ENCODE peak calls at places on chromosomes 11 and 22, in four cellular contexts. M, V, B and Y are unnamed samples.

GRCh38 chr11:64186205-64187165 is 514 bp downstream of the STIP1 start:
- DNase-seq in V (no peak), B (no peak), M (no peak), Y (peak; percentile 39)

GRCh38 chr11:959608-960007 is 33.9 kb downstream of the AP2A2 start:
- DNase-seq in V (no peak), M (peak; percentile 63), B (no peak), Y (no peak)

GRCh38 chr22:43554694-43555365 is 143.0 kb downstream of the MPPED1 start:
- DNase-seq in B (no peak), V (no peak), M (no peak), Y (no peak)

GRCh38 chr11:48002565-48002964 is 22.2 kb downstream of the PTPRJ start:
- DNase-seq in B (no peak), M (no peak), V (no peak), Y (no peak)

GRCh38 chr11:69643646-69644045 is 2.7 kb downstream of the CCND1 start:
- DNase-seq in M (no peak), V (no peak), B (no peak), Y (no peak)

GRCh38 chr11:61587541-61587941 is 6.7 kb upstream of the SYT7 start:
- DNase-seq in M (no peak), B (peak; percentile 41), V (no peak), Y (no peak)

GRCh38 chr11:26621147-26621546 is 49.1 kb upstream of the MUC15 start:
- DNase-seq in B (no peak), M (no peak), V (no peak), Y (no peak)

GRCh38 chr11:117927926-117928325 is 1.3 kb downstream of the TMPRSS13 start:
- DNase-seq in V (no peak), B (no peak), M (no peak), Y (no peak)

GRCh38 chr11:66221726-66222236 is 46.7 kb upstream of the RAB1B start:
- DNase-seq in V (no peak), M (no peak), B (no peak), Y (no peak)

GRCh38 chr11:111846640-111847039 is 24.7 kb downstream of the ALG9 start:
- DNase-seq in B (no peak), M (no peak), V (no peak), Y (peak; percentile 55)

GRCh38 chr11:6557761-6558674 is 45.4 kb downstream of the RRP8 start:
- DNase-seq in B (no peak), M (no peak), V (no peak), Y (no peak)

GRCh38 chr11:62652156-62653006 is 721 bp downstream of the INTS5 start:
- DNase-seq in M (no peak), B (no peak), V (no peak), Y (no peak)

GRCh38 chr22:32423664-32424063 is 11.6 kb upstream of the RTCB start:
- DNase-seq in B (no peak), V (no peak), M (no peak), Y (no peak)

GRCh38 chr22:36860821-36861659 is at the start of gene NCF4:
- DNase-seq in M (no peak), V (no peak), B (no peak), Y (no peak)

GRCh38 chr11:61473370-61474025 is 35.1 kb upstream of the LRRC10B start:
- DNase-seq in B (no peak), M (no peak), V (no peak), Y (no peak)

GRCh38 chr11:12236744-12237101 is 126.3 kb downstream of the MICAL2 start:
- DNase-seq in M (no peak), B (no peak), V (no peak), Y (no peak)

GRCh38 chr11:129861702-129862107 is 33.7 kb downstream of the NFRKB start:
- DNase-seq in B (no peak), V (peak; percentile 51), M (peak; percentile 93), Y (peak; percentile 89)

GRCh38 chr22:38937541-38937940 is 19.9 kb upstream of the APOBEC3A start:
- DNase-seq in B (no peak), V (no peak), M (no peak), Y (no peak)

GRCh38 chr11:90908074-90908473 is 685.2 kb upstream of the CHORDC1 start:
- DNase-seq in M (no peak), V (no peak), B (no peak), Y (peak; percentile 5)

GRCh38 chr22:23054531-23055257 is 15.6 kb upstream of the GNAZ start:
- DNase-seq in V (no peak), M (no peak), B (no peak), Y (no peak)

GRCh38 chr22:28341001-28341400 is 338.6 kb downstream of the TTC28 start:
- DNase-seq in V (no peak), B (no peak), M (no peak), Y (peak; percentile 64)

GRCh38 chr11:94882931-94883330 is 90.4 kb downstream of the CWC15 start:
- DNase-seq in B (no peak), V (no peak), M (no peak), Y (no peak)

GRCh38 chr11:68028802-68029475 is 1.5 kb upstream of the NDUFS8 start:
- DNase-seq in M (no peak), V (no peak), B (no peak), Y (no peak)

GRCh38 chr11:70242885-70243284 is 27.6 kb upstream of the PPFIA1 start:
- DNase-seq in B (no peak), M (no peak), V (no peak), Y (no peak)

GRCh38 chr22:46355369-46355995 is 20.0 kb downstream of the TRMU start:
- DNase-seq in B (peak; percentile 66), M (peak; percentile 37), V (no peak), Y (peak; percentile 42)

GRCh38 chr11:464316-464715 is 14.2 kb downstream of the PTDSS2 start:
- DNase-seq in V (no peak), M (no peak), B (no peak), Y (no peak)

GRCh38 chr11:32056445-32056844 is 34.4 kb upstream of the RCN1 start:
- DNase-seq in B (no peak), V (no peak), M (no peak), Y (no peak)

GRCh38 chr11:10454902-10455631 is at the start of gene AMPD3:
- DNase-seq in M (peak; percentile 65), B (peak; percentile 65), V (no peak), Y (no peak)

GRCh38 chr11:72209101-72209500 is 7.5 kb upstream of the FOLR2 start:
- DNase-seq in V (no peak), B (no peak), M (no peak), Y (no peak)

GRCh38 chr22:50308597-50308935 is 1.1 kb upstream of the PLXNB2 start:
- DNase-seq in M (peak; percentile 59), B (peak; percentile 54), V (no peak), Y (no peak)

GRCh38 chr11:4187055-4187988 is 92.7 kb downstream of the RRM1 start:
- DNase-seq in B (peak; percentile 88), V (peak; percentile 60), M (peak; percentile 39), Y (peak; percentile 83)

GRCh38 chr11:44244649-44245308 is 65.2 kb downstream of the ALX4 start:
- DNase-seq in B (no peak), M (no peak), V (no peak), Y (peak; percentile 28)

GRCh38 chr11:44247508-44247907 is 62.4 kb downstream of the ALX4 start:
- DNase-seq in V (no peak), B (no peak), M (no peak), Y (no peak)

GRCh38 chr11:44248109-44248508 is 61.8 kb downstream of the ALX4 start:
- DNase-seq in M (no peak), B (no peak), V (no peak), Y (no peak)

GRCh38 chr11:44243633-44244343 is 66.2 kb downstream of the ALX4 start:
- DNase-seq in M (peak; percentile 77), V (peak; percentile 56), B (no peak), Y (peak; percentile 7)

DNA sequence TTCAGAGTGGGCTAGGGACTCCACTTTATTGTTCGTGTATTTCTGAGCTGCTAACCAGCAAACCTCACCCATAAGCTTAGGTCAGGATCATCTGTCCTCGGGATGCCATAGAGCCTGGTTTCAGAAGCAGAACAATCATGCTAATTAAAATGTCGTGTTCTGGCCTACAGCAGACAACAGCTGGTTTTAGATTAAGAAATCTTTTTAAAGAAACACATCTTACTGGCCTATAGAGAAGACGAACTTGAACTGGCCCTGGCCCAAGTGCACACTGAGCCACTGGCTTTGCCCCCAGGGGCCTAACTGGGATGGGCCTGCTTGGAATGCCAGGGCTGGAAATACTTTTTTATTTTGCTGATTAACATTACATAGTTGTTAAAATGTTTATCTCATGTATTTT is 63.2 kb downstream of the ALX4 start:
- DNase-seq in B (no peak), V (no peak), M (no peak), Y (no peak)
- H3K4me1 ChIP-seq in B (peaks cover 5% of the 10 kb centered on the region), V (peaks cover 17% of the 10 kb centered on the region), M (peaks cover 28% of the 10 kb centered on the region), Y (peaks cover 22% of the 10 kb centered on the region)

GRCh38 chr11:124863137-124863825 is 2.0 kb upstream of the ROBO3 start:
- DNase-seq in M (peak; percentile 20), B (no peak), V (no peak), Y (no peak)
- TF ChIP-seq EZH2 in M (no peak), B (no peak), V (peak; percentile 19), Y (peak; percentile 67)

GRCh38 chr22:45083659-45084305 is 74.0 kb upstream of the PHF21B start:
- DNase-seq in B (no peak), M (no peak), V (no peak), Y (no peak)
- TF ChIP-seq JUN in B (no peak), M (no peak), V (no peak), Y (no peak)

GRCh38 chr11:76229690-76230240 is 23.5 kb upstream of the WNT11 start:
- DNase-seq in M (no peak), B (no peak), V (no peak), Y (no peak)
- H3K4me1 ChIP-seq in M (peaks cover 67% of the 10 kb centered on the region), B (peaks cover 25% of the 10 kb centered on the region), V (no peaks in the 10 kb centered on the region), Y (peaks cover 4% of the 10 kb centered on the region)